ENCODE peak calls at places on chromosome 7, in seven cellular contexts. E is HT1080, T is suprapubic skin, H is mesendoderm, Y is H54, P is T-cell, X is NAMALWA. F is an unnamed sample.

GRCh38 chr7:106110885-106111670 is 1.0 kb downstream of the SYPL1 start:
- DNase-seq in E (peak), T (no peak), H (no peak), Y (no peak), P (no peak), X (peak), F (peak)

GRCh38 chr7:93949468-93949867 is 27.9 kb downstream of the GNG11 start:
- DNase-seq in E (peak), T (no peak), H (no peak), Y (peak), P (no peak), X (no peak), F (no peak)

GRCh38 chr7:17043012-17043877 is 161.5 kb upstream of the AGR3 start:
- DNase-seq in E (no peak), T (no peak), H (no peak), Y (no peak), P (no peak), X (no peak), F (no peak)

GRCh38 chr7:92874567-92874966 is 38.2 kb upstream of the CDK6 start:
- DNase-seq in E (peak), T (no peak), H (no peak), Y (no peak), P (no peak), X (no peak), F (no peak)

GRCh38 chr7:133110312-133110711 is 28.4 kb upstream of the CHCHD3 start:
- DNase-seq in E (no peak), T (no peak), H (no peak), Y (no peak), P (no peak), X (no peak), F (no peak)

GRCh38 chr7:149071641-149072437 is 18.7 kb downstream of the ZNF786 start:
- DNase-seq in E (no peak), T (no peak), H (peak), Y (no peak), P (peak), X (peak), F (peak)

GRCh38 chr7:2934211-2934731 is 90.2 kb upstream of the GNA12 start:
- DNase-seq in E (peak), T (peak), H (peak), Y (peak), P (no peak), X (no peak), F (peak)

GRCh38 chr7:107472116-107472515 is 2.3 kb downstream of the GPR22 start:
- DNase-seq in E (no peak), T (no peak), H (no peak), Y (no peak), P (no peak), X (no peak), F (no peak)

GRCh38 chr7:130908345-130909160 is 174.5 kb upstream of the KLF14 start:
- DNase-seq in E (peak), T (no peak), H (no peak), Y (no peak), P (no peak), X (no peak), F (no peak)

GRCh38 chr7:98213296-98213873 is 2.1 kb downstream of the BHLHA15 start:
- DNase-seq in E (no peak), T (peak), H (no peak), Y (no peak), P (no peak), X (no peak), F (no peak)

GRCh38 chr7:155073922-155074321 is 3.8 kb downstream of the HTR5A start:
- DNase-seq in E (no peak), T (no peak), H (peak), Y (no peak), P (no peak), X (no peak), F (no peak)

GRCh38 chr7:132352774-132353173 is 223.5 kb downstream of the PLXNA4 start:
- DNase-seq in E (no peak), T (no peak), H (no peak), Y (no peak), P (no peak), X (no peak), F (no peak)

GRCh38 chr7:122544463-122544862 is 154.5 kb downstream of the RNF133 start:
- DNase-seq in E (no peak), T (no peak), H (no peak), Y (no peak), P (no peak), X (peak), F (peak)

GRCh38 chr7:4470246-4470645 is 211.8 kb upstream of the FOXK1 start:
- DNase-seq in E (no peak), T (no peak), H (peak), Y (no peak), P (no peak), X (no peak), F (peak)

GRCh38 chr7:63925262-63925625 is 73.4 kb upstream of the ZNF722 start:
- DNase-seq in E (no peak), T (no peak), H (no peak), Y (no peak), P (no peak), X (no peak), F (no peak)

GRCh38 chr7:2169923-2170575 is 62.7 kb downstream of the MAD1L1 start:
- DNase-seq in E (no peak), T (no peak), H (no peak), Y (no peak), P (no peak), X (no peak), F (no peak)

GRCh38 chr7:159141660-159142059 is 3.0 kb downstream of the VIPR2 start:
- DNase-seq in E (no peak), T (no peak), H (peak), Y (no peak), P (no peak), X (no peak), F (no peak)

GRCh38 chr7:55181774-55182173 is 163.0 kb downstream of the EGFR start:
- DNase-seq in E (no peak), T (no peak), H (no peak), Y (no peak), P (no peak), X (no peak), F (no peak)

GRCh38 chr7:138004046-138004445 is 2.2 kb upstream of the CREB3L2 start:
- DNase-seq in E (no peak), T (no peak), H (no peak), Y (no peak), P (no peak), X (no peak), F (no peak)

GRCh38 chr7:77232467-77232866 is 32.8 kb upstream of the FGL2 start:
- DNase-seq in E (no peak), T (no peak), H (no peak), Y (no peak), P (no peak), X (no peak), F (no peak)

GRCh38 chr7:43572516-43573049 is 10.3 kb upstream of the STK17A start:
- DNase-seq in E (peak), T (no peak), H (peak), Y (peak), P (no peak), X (no peak), F (peak)

GRCh38 chr7:38798552-38799267 is 110.3 kb downstream of the VPS41 start:
- DNase-seq in E (no peak), T (no peak), H (peak), Y (no peak), P (no peak), X (no peak), F (no peak)

F was measured in NB4.